ENCODE peak calls at places on chromosome 4, in ten cellular contexts. U is sigmoid colon, Q is HCT116, L is upper lobe of left lung, M is lower leg skin, E is HepG2, S is testis, D is body of pancreas, V is heart left ventricle, W is uterus. R is an unnamed sample.

GRCh38 chr4:136637071-136637777 is 895.1 kb downstream of the PCDH18 start:
- DNase-seq in U (no peak), Q (peak; percentile 15), L (peak; percentile 30), M (no peak), E (peak; percentile 28), S (peak; percentile 69), D (no peak), V (no peak), W (no peak), R (no peak)

GRCh38 chr4:35939746-35940145 is 304.6 kb downstream of the ARAP2 start:
- DNase-seq in U (no peak), Q (no peak), L (no peak), M (no peak), E (no peak), S (no peak), D (no peak), V (no peak), W (no peak), R (no peak)

GRCh38 chr4:42458686-42459085 is 61.4 kb downstream of the SHISA3 start:
- DNase-seq in U (no peak), Q (no peak), L (no peak), M (no peak), E (no peak), S (no peak), D (no peak), V (no peak), W (no peak), R (no peak)

GRCh38 chr4:187128226-187128625 is 404.6 kb upstream of the FAT1 start:
- DNase-seq in U (no peak), Q (no peak), L (no peak), M (no peak), E (no peak), S (no peak), D (no peak), V (no peak), W (no peak), R (peak; percentile 42)

GRCh38 chr4:77159798-77160197 is 2.8 kb downstream of the CCNG2 start:
- DNase-seq in U (no peak), Q (no peak), L (no peak), M (no peak), E (no peak), S (no peak), D (no peak), V (no peak), W (no peak), R (no peak)

GRCh38 chr4:173499568-173500535 is 30.2 kb downstream of the HAND2 start:
- DNase-seq in U (no peak), Q (no peak), L (peak; percentile 66), M (no peak), E (no peak), S (no peak), D (no peak), V (no peak), W (no peak), R (no peak)

GRCh38 chr4:5970381-5971076 is 47.7 kb downstream of the C4orf50 start:
- DNase-seq in U (peak; percentile 43), Q (no peak), L (no peak), M (peak; percentile 76), E (no peak), S (no peak), D (no peak), V (no peak), W (no peak), R (no peak)

GRCh38 chr4:145784036-145784435 is 104.1 kb downstream of the C4orf51 start:
- DNase-seq in U (no peak), Q (no peak), L (no peak), M (no peak), E (no peak), S (no peak), D (no peak), V (no peak), W (no peak), R (no peak)

GRCh38 chr4:69874507-69874906 is 14.6 kb upstream of the SULT1E1 start:
- DNase-seq in U (no peak), Q (no peak), L (no peak), M (no peak), E (no peak), S (no peak), D (no peak), V (no peak), W (no peak), R (no peak)

GRCh38 chr4:185395956-185396723 is 416 bp upstream of the LRP2BP start:
- DNase-seq in U (peak; percentile 99), Q (peak; percentile 92), L (peak; percentile 100), M (peak; percentile 100), E (peak; percentile 96), S (peak; percentile 97), D (peak; percentile 98), V (peak; percentile 99), W (peak; percentile 95), R (peak; percentile 71)
- TF ChIP-seq POLR2A in U (peak; percentile 65), Q (peak; percentile 79), L (peak; percentile 89), M (no peak), E (peak; percentile 52), S (peak; percentile 68), D (peak; percentile 88), V (peak; percentile 67), W (peak; percentile 89), R (peak; percentile 76)

GRCh38 chr4:110480031-110480549 is 4.1 kb downstream of the ENPEP start:
- DNase-seq in U (no peak), Q (no peak), L (no peak), M (no peak), E (no peak), S (no peak), D (no peak), V (no peak), W (peak; percentile 62), R (no peak)

GRCh38 chr4:110472583-110473329 is 3.2 kb upstream of the ENPEP start:
- DNase-seq in U (no peak), Q (no peak), L (no peak), M (no peak), E (no peak), S (no peak), D (no peak), V (no peak), W (no peak), R (no peak)

GRCh38 chr4:110480741-110481271 is 4.9 kb downstream of the ENPEP start:
- DNase-seq in U (no peak), Q (no peak), L (no peak), M (no peak), E (no peak), S (no peak), D (no peak), V (no peak), W (no peak), R (no peak)

GRCh38 chr4:110477836-110478235 is 1.9 kb downstream of the ENPEP start:
- DNase-seq in U (no peak), Q (no peak), L (no peak), M (no peak), E (no peak), S (no peak), D (no peak), V (no peak), W (no peak), R (no peak)

DNA sequence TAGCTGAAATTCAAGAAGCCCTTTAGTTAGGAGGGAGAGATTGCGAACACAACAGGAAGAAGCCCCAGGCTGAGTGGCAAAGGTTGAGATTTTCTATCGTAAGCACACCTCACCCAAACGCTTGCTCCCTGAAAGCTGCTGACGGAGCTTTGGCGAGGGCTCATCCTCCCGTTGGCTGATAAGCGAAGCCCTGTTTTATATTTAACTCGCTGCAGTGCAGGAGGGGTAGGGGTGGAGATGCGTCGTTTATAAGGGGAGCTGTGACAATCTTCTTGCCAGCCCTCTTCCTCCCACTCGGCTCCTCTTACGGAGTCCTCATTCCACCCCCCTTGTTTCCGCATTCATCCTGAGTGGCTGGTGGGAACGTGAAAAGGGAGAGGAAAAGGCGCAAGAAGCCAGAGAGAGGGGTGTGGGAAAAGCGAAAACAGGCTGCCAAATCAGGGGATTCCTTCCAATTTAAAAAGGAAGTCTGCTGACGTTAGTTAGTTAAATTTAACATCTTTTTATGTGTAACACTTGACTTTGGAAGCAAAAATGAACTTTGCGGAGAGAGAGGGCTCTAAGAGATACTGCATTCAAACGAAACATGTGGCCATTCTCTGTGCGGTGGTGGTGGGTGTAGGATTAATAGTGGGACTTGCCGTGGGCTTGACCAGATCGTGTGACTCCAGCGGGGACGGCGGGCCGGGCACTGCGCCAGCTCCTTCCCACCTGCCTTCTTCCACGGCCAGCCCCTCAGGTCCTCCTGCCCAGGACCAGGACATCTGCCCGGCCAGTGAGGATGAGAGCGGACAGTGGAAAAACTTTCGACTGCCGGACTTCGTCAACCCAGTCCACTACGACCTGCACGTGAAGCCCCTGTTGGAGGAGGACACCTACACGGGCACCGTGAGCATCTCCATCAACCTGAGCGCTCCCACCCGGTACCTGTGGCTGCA is at the start of gene ENPEP:
- DNase-seq in U (peak; percentile 65), Q (no peak), L (peak; percentile 86), M (peak; percentile 88), E (no peak), S (no peak), D (peak; percentile 14), V (no peak), W (peak; percentile 77), R (no peak)
- TF ChIP-seq POLR2A in U (no peak), Q (no peak), L (no peak), M (no peak), E (no peak), S (no peak), D (no peak), V (peak; percentile 23), W (peak; percentile 33), R (no peak)

GRCh38 chr4:95086532-95086931 is 328.8 kb downstream of the BMPR1B start:
- DNase-seq in U (no peak), Q (no peak), L (no peak), M (no peak), E (no peak), S (no peak), D (no peak), V (no peak), W (no peak), R (no peak)
- TF ChIP-seq POLR2A in U (no peak), Q (no peak), L (no peak), M (no peak), E (no peak), S (no peak), D (no peak), V (no peak), W (no peak), R (no peak)

GRCh38 chr4:139024686-139025085 is 9.1 kb downstream of the NOCT start:
- DNase-seq in U (no peak), Q (no peak), L (no peak), M (no peak), E (no peak), S (no peak), D (no peak), V (no peak), W (no peak), R (no peak)

GRCh38 chr4:139030614-139031235 is 15.1 kb downstream of the NOCT start:
- DNase-seq in U (peak; percentile 79), Q (peak; percentile 61), L (no peak), M (peak; percentile 91), E (peak; percentile 67), S (peak; percentile 88), D (peak; percentile 81), V (no peak), W (peak; percentile 80), R (peak; percentile 31)

GRCh38 chr4:139025841-139026240 is 10.3 kb downstream of the NOCT start:
- DNase-seq in U (no peak), Q (no peak), L (no peak), M (no peak), E (no peak), S (no peak), D (no peak), V (no peak), W (no peak), R (no peak)

GRCh38 chr4:139027771-139028170 is 12.2 kb downstream of the NOCT start:
- DNase-seq in U (no peak), Q (no peak), L (no peak), M (no peak), E (no peak), S (no peak), D (no peak), V (no peak), W (no peak), R (no peak)

GRCh38 chr4:139028191-139028661 is 12.6 kb downstream of the NOCT start:
- DNase-seq in U (no peak), Q (no peak), L (no peak), M (no peak), E (no peak), S (peak; percentile 32), D (peak; percentile 88), V (peak; percentile 75), W (no peak), R (no peak)
- TF ChIP-seq POLR2A in U (no peak), Q (no peak), L (no peak), M (no peak), E (no peak), S (no peak), D (peak; percentile 59), V (peak; percentile 40), W (no peak), R (no peak)